ENCODE peak calls at places on chromosomes 6 and 20, in four cellular contexts. One of them, this sample, is unnamed.

GRCh38 chr6:135105299-135105698 is 50.7 kb upstream of the HBS1L start:
- DNase-seq in mammary epithelial cell: no peak
- DNase-seq in skeletal muscle cell: no peak
- DNase-seq in heart right ventricle: no peak
- DNase-seq in this sample: no peak

GRCh38 chr20:50572922-50573777 is 63.0 kb downstream of the PTPN1 start:
- DNase-seq in mammary epithelial cell: no peak
- DNase-seq in skeletal muscle cell: peak; percentile 71
- DNase-seq in heart right ventricle: peak; percentile 45
- DNase-seq in this sample: peak; percentile 89

GRCh38 chr6:31272431-31272830 is 539 bp upstream of the HLA-C start:
- DNase-seq in mammary epithelial cell: no peak
- DNase-seq in skeletal muscle cell: no peak
- DNase-seq in heart right ventricle: no peak
- DNase-seq in this sample: no peak

GRCh38 chr6:26193467-26194328 is 106.5 kb downstream of the HFE start:
- DNase-seq in mammary epithelial cell: no peak
- DNase-seq in skeletal muscle cell: no peak
- DNase-seq in heart right ventricle: no peak
- DNase-seq in this sample: no peak

GRCh38 chr20:57408131-57408530 is 16.9 kb downstream of the RBM38 start:
- DNase-seq in mammary epithelial cell: no peak
- DNase-seq in skeletal muscle cell: no peak
- DNase-seq in heart right ventricle: no peak
- DNase-seq in this sample: no peak

GRCh38 chr20:47971321-47971781 is 186.1 kb upstream of the SULF2 start:
- DNase-seq in mammary epithelial cell: no peak
- DNase-seq in skeletal muscle cell: no peak
- DNase-seq in heart right ventricle: no peak
- DNase-seq in this sample: no peak

GRCh38 chr6:56475736-56476457 is 166.8 kb downstream of the DST start:
- DNase-seq in mammary epithelial cell: no peak
- DNase-seq in skeletal muscle cell: no peak
- DNase-seq in heart right ventricle: peak; percentile 69
- DNase-seq in this sample: no peak

GRCh38 chr6:60867548-60867947 is 1418.5 kb downstream of the KHDRBS2 start:
- DNase-seq in mammary epithelial cell: no peak
- DNase-seq in skeletal muscle cell: no peak
- DNase-seq in heart right ventricle: no peak
- DNase-seq in this sample: no peak

GRCh38 chr6:166343157-166343502 is 785 bp upstream of the SFT2D1 start:
- DNase-seq in mammary epithelial cell: peak; percentile 6
- DNase-seq in skeletal muscle cell: no peak
- DNase-seq in heart right ventricle: no peak
- DNase-seq in this sample: no peak

GRCh38 chr20:38192323-38192885 is 27.3 kb upstream of the TGM2 start:
- DNase-seq in mammary epithelial cell: no peak
- DNase-seq in skeletal muscle cell: no peak
- DNase-seq in heart right ventricle: no peak
- DNase-seq in this sample: no peak

GRCh38 chr6:54059683-54060082 is 51.6 kb upstream of the MLIP start:
- DNase-seq in mammary epithelial cell: no peak
- DNase-seq in skeletal muscle cell: no peak
- DNase-seq in heart right ventricle: no peak
- DNase-seq in this sample: peak; percentile 41

GRCh38 chr20:45937765-45938164 is 3.3 kb downstream of the PCIF1 start:
- DNase-seq in mammary epithelial cell: no peak
- DNase-seq in skeletal muscle cell: no peak
- DNase-seq in heart right ventricle: no peak
- DNase-seq in this sample: no peak

GRCh38 chr6:105803439-105803838 is 282.7 kb upstream of the PRDM1 start:
- DNase-seq in mammary epithelial cell: peak; percentile 95
- DNase-seq in skeletal muscle cell: no peak
- DNase-seq in heart right ventricle: no peak
- DNase-seq in this sample: peak; percentile 50

GRCh38 chr20:35166242-35166830 is 5.5 kb upstream of the PROCR start:
- DNase-seq in mammary epithelial cell: no peak
- DNase-seq in skeletal muscle cell: no peak
- DNase-seq in heart right ventricle: peak; percentile 76
- DNase-seq in this sample: no peak

GRCh38 chr20:49558826-49559225 is 9.1 kb downstream of the PTGIS start:
- DNase-seq in mammary epithelial cell: no peak
- DNase-seq in skeletal muscle cell: no peak
- DNase-seq in heart right ventricle: no peak
- DNase-seq in this sample: no peak

GRCh38 chr20:9353180-9353915 is 161.0 kb upstream of the LAMP5 start:
- DNase-seq in mammary epithelial cell: no peak
- DNase-seq in skeletal muscle cell: no peak
- DNase-seq in heart right ventricle: no peak
- DNase-seq in this sample: no peak

GRCh38 chr6:111658445-111659154 is 52.9 kb upstream of the TRAF3IP2 start:
- DNase-seq in mammary epithelial cell: peak; percentile 59
- DNase-seq in skeletal muscle cell: no peak
- DNase-seq in heart right ventricle: no peak
- DNase-seq in this sample: no peak

GRCh38 chr20:58985656-58986055 is 4.6 kb downstream of the NELFCD start:
- DNase-seq in mammary epithelial cell: no peak
- DNase-seq in skeletal muscle cell: no peak
- DNase-seq in heart right ventricle: no peak
- DNase-seq in this sample: no peak

GRCh38 chr20:41027872-41028358 is 707 bp upstream of the TOP1 start:
- DNase-seq in mammary epithelial cell: no peak
- DNase-seq in skeletal muscle cell: no peak
- DNase-seq in heart right ventricle: no peak
- DNase-seq in this sample: no peak

GRCh38 chr6:91534614-91535013 is 947.7 kb upstream of the MAP3K7 start:
- DNase-seq in mammary epithelial cell: no peak
- DNase-seq in skeletal muscle cell: no peak
- DNase-seq in heart right ventricle: no peak
- DNase-seq in this sample: no peak

GRCh38 chr20:35329435-35330139 is 37.4 kb upstream of the FAM83C start:
- DNase-seq in mammary epithelial cell: peak; percentile 31
- DNase-seq in skeletal muscle cell: no peak
- DNase-seq in heart right ventricle: no peak
- DNase-seq in this sample: peak; percentile 15

GRCh38 chr6:126628125-126628524 is 288.2 kb downstream of the CENPW start:
- DNase-seq in mammary epithelial cell: no peak
- DNase-seq in skeletal muscle cell: no peak
- DNase-seq in heart right ventricle: no peak
- DNase-seq in this sample: no peak

GRCh38 chr20:44218441-44218840 is 7.9 kb upstream of the OSER1 start:
- DNase-seq in mammary epithelial cell: no peak
- DNase-seq in skeletal muscle cell: no peak
- DNase-seq in heart right ventricle: no peak
- DNase-seq in this sample: no peak

GRCh38 chr6:71410164-71410566 is 121.6 kb downstream of the OGFRL1 start:
- DNase-seq in mammary epithelial cell: peak; percentile 96
- DNase-seq in skeletal muscle cell: no peak
- DNase-seq in heart right ventricle: no peak
- DNase-seq in this sample: no peak

GRCh38 chr6:53410508-53411258 is 61.9 kb upstream of the ELOVL5 start:
- DNase-seq in mammary epithelial cell: peak; percentile 13
- DNase-seq in skeletal muscle cell: no peak
- DNase-seq in heart right ventricle: peak; percentile 34
- DNase-seq in this sample: peak; percentile 74

GRCh38 chr6:44495036-44495901 is 107.8 kb downstream of the CDC5L start:
- DNase-seq in mammary epithelial cell: no peak
- DNase-seq in skeletal muscle cell: no peak
- DNase-seq in heart right ventricle: no peak
- DNase-seq in this sample: peak; percentile 57

GRCh38 chr6:158391276-158391675 is 79.0 kb downstream of the TULP4 start:
- DNase-seq in mammary epithelial cell: no peak
- DNase-seq in skeletal muscle cell: no peak
- DNase-seq in heart right ventricle: no peak
- DNase-seq in this sample: no peak

GRCh38 chr6:89886378-89887120 is 7.7 kb upstream of the GJA10 start:
- DNase-seq in mammary epithelial cell: no peak
- DNase-seq in skeletal muscle cell: no peak
- DNase-seq in heart right ventricle: no peak
- DNase-seq in this sample: no peak

GRCh38 chr20:22389836-22390542 is 194.4 kb downstream of the FOXA2 start:
- DNase-seq in mammary epithelial cell: peak; percentile 99
- DNase-seq in skeletal muscle cell: no peak
- DNase-seq in heart right ventricle: no peak
- DNase-seq in this sample: no peak

GRCh38 chr6:34531580-34532201 is 24.4 kb downstream of the SPDEF start:
- DNase-seq in mammary epithelial cell: no peak
- DNase-seq in skeletal muscle cell: peak; percentile 32
- DNase-seq in heart right ventricle: peak; percentile 70
- DNase-seq in this sample: peak; percentile 92

GRCh38 chr20:62860924-62861691 is 514 bp downstream of the TCFL5 start:
- DNase-seq in mammary epithelial cell: no peak
- DNase-seq in skeletal muscle cell: no peak
- DNase-seq in heart right ventricle: no peak
- DNase-seq in this sample: peak; percentile 90

GRCh38 chr6:125789576-125790402 is 971 bp upstream of the NCOA7 start:
- DNase-seq in mammary epithelial cell: peak; percentile 32
- DNase-seq in skeletal muscle cell: no peak
- DNase-seq in heart right ventricle: peak; percentile 38
- DNase-seq in this sample: peak; percentile 86

GRCh38 chr6:14889172-14889571 is 356.7 kb upstream of the JARID2 start:
- DNase-seq in mammary epithelial cell: no peak
- DNase-seq in skeletal muscle cell: no peak
- DNase-seq in heart right ventricle: no peak
- DNase-seq in this sample: no peak

GRCh38 chr6:20211037-20211940 is 980 bp downstream of the MBOAT1 start:
- DNase-seq in mammary epithelial cell: peak; percentile 85
- DNase-seq in skeletal muscle cell: no peak
- DNase-seq in heart right ventricle: no peak
- DNase-seq in this sample: no peak

GRCh38 chr6:112574190-112574589 is 227.1 kb downstream of the RFPL4B start:
- DNase-seq in mammary epithelial cell: no peak
- DNase-seq in skeletal muscle cell: no peak
- DNase-seq in heart right ventricle: no peak
- DNase-seq in this sample: peak; percentile 13

GRCh38 chr6:13877116-13877515 is 47.6 kb upstream of the RNF182 start:
- DNase-seq in mammary epithelial cell: peak; percentile 35
- DNase-seq in skeletal muscle cell: peak; percentile 12
- DNase-seq in heart right ventricle: no peak
- DNase-seq in this sample: no peak

GRCh38 chr6:139881728-139882211 is 507.3 kb upstream of the CITED2 start:
- DNase-seq in mammary epithelial cell: peak; percentile 30
- DNase-seq in skeletal muscle cell: no peak
- DNase-seq in heart right ventricle: peak; percentile 15
- DNase-seq in this sample: no peak

GRCh38 chr6:110400208-110400607 is 15.2 kb downstream of the DDO start:
- DNase-seq in mammary epithelial cell: no peak
- DNase-seq in skeletal muscle cell: no peak
- DNase-seq in heart right ventricle: no peak
- DNase-seq in this sample: no peak
- H3K4me3 ChIP-seq in mammary epithelial cell: no peak overlapping the region
- H3K4me3 ChIP-seq in skeletal muscle cell: no peak overlapping the region
- H3K4me3 ChIP-seq in heart right ventricle: peak overlapping the region; percentile 57
- H3K4me3 ChIP-seq in this sample: peak overlapping the region; percentile 66

DNA sequence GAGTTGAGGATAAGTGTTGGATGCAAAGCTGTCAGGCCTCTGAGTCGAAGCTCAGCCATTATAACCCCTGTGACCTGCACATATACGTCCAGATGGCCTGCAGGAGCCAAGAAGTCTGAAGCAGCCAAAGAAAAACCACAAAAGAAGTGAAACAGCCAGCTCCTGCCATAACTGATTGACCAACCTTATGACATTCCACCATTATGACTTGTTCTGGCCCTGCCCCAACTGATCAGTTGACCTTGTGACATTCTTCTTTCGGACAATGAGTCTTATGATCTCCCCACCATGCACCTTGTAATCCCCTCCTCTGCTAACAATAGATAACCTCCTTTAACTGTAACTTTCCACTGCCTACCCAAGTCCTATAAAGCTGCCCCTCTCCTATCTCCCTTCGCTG is 133.7 kb upstream of the AGPAT4 start:
- DNase-seq in mammary epithelial cell: peak; percentile 58
- DNase-seq in skeletal muscle cell: no peak
- DNase-seq in heart right ventricle: no peak
- DNase-seq in this sample: no peak
- H3K4me3 ChIP-seq in mammary epithelial cell: no peak overlapping the region
- H3K4me3 ChIP-seq in skeletal muscle cell: no peak overlapping the region
- H3K4me3 ChIP-seq in heart right ventricle: no peak overlapping the region
- H3K4me3 ChIP-seq in this sample: no peak overlapping the region

DNA sequence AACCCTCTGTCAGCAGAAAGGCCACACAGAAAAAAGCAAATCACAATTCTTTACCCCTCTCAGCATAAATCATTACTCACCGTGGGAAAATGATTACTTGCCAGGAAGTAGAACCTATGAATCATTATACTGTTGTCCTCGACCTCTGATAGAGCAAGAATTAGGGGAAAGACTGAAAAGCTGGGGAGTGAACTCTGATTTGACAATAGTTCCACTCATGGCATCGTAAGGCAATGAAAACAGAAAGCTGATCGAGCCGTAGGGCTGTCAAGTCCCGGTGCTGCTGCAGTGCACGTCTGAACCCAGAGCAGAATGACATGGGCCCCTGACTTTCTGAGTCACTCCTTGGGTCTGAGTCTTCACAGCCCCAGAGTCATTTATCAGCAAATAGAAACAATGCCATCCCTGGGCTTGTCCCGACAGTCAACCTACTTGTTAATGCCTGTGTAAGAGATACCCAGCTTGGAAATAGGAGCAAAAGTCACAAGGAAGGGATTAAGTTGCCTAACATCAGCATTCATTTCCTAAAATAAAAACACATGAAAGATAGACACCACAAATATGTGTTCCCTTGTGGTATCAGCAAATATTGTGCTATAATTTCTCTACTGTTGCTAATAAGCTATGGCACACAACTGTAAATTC is 224.8 kb upstream of the MARCKS start:
- DNase-seq in mammary epithelial cell: peak; percentile 99
- DNase-seq in skeletal muscle cell: peak; percentile 85
- DNase-seq in heart right ventricle: peak; percentile 40
- DNase-seq in this sample: peak; percentile 46
- H3K4me3 ChIP-seq in mammary epithelial cell: peak overlapping the region; percentile 24
- H3K4me3 ChIP-seq in skeletal muscle cell: peak overlapping the region; percentile 31
- H3K4me3 ChIP-seq in heart right ventricle: peak overlapping the region; percentile 9
- H3K4me3 ChIP-seq in this sample: peak overlapping the region; percentile 64

GRCh38 chr6:366972-367794 is 24.4 kb upstream of the IRF4 start:
- DNase-seq in mammary epithelial cell: no peak
- DNase-seq in skeletal muscle cell: no peak
- DNase-seq in heart right ventricle: no peak
- DNase-seq in this sample: no peak
- H3K4me3 ChIP-seq in mammary epithelial cell: no peak overlapping the region
- H3K4me3 ChIP-seq in skeletal muscle cell: no peak overlapping the region
- H3K4me3 ChIP-seq in heart right ventricle: no peak overlapping the region
- H3K4me3 ChIP-seq in this sample: no peak overlapping the region

DNA sequence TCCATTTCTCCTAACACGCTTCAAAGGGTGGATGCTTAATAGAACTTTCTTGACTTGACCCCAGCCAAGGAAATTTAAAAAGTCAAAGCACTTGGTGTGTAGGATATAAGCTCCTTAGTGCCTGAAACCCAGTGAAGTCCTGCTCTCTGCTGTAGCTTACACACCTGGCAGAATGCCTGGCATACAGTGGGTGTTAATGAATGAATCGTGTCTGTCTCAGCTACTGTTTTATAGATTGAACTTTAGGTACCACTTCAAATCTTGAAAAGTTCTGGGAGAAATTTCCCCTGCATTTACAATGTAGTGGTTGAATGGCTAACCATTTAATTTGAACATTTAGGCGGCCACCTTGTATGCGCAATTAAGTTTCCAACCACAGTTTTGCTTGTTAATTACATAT is 70.5 kb upstream of the ZNF217 start:
- DNase-seq in mammary epithelial cell: no peak
- DNase-seq in skeletal muscle cell: no peak
- DNase-seq in heart right ventricle: no peak
- DNase-seq in this sample: no peak
- H3K4me3 ChIP-seq in mammary epithelial cell: no peak overlapping the region
- H3K4me3 ChIP-seq in skeletal muscle cell: no peak overlapping the region
- H3K4me3 ChIP-seq in heart right ventricle: no peak overlapping the region
- H3K4me3 ChIP-seq in this sample: no peak overlapping the region